ENCODE peak calls at places on chromosomes 11 and 22, in ten cellular contexts. D, W, Q, N, U, O, F, Y, B and S are unnamed samples.

GRCh38 chr11:88175004-88175706 is at the start of gene RAB38:
- DNase-seq in U (no peak), W (peak), O (peak), N (peak), Y (no peak), B (no peak), D (peak), Q (no peak), F (peak), S (peak)

GRCh38 chr11:122105009-122105828 is 10.8 kb downstream of the BLID start:
- DNase-seq in Y (no peak), B (no peak), F (peak), U (no peak), W (no peak), D (no peak), O (peak), Q (no peak), N (no peak), S (peak)

GRCh38 chr22:29302681-29303465 is 3.6 kb upstream of the GAS2L1 start:
- DNase-seq in U (no peak), D (no peak), Y (no peak), W (peak), B (no peak), F (no peak), N (peak), O (no peak), Q (no peak), S (no peak)

GRCh38 chr11:47186937-47187681 is 875 bp upstream of the PACSIN3 start:
- DNase-seq in B (peak), N (peak), D (peak), W (peak), Y (no peak), Q (no peak), F (peak), U (no peak), O (peak), S (no peak)

GRCh38 chr11:10499452-10500262 is 41.3 kb downstream of the RNF141 start:
- DNase-seq in U (peak), D (no peak), B (peak), Y (no peak), F (no peak), Q (no peak), O (no peak), W (no peak), N (no peak), S (no peak)

GRCh38 chr11:122440783-122441701 is 214.5 kb upstream of the UBASH3B start:
- DNase-seq in O (peak), Q (peak), W (peak), U (no peak), D (peak), B (peak), N (no peak), F (peak), Y (peak), S (peak)

GRCh38 chr11:84390441-84391078 is 1104.4 kb upstream of the CCDC90B start:
- DNase-seq in O (peak), U (no peak), D (no peak), Q (no peak), F (peak), Y (no peak), N (no peak), B (no peak), W (no peak), S (no peak)

GRCh38 chr22:32286290-32286840 is 31.2 kb upstream of the SLC5A4 start:
- DNase-seq in W (no peak), N (no peak), Y (no peak), D (no peak), O (no peak), Q (no peak), U (no peak), F (no peak), B (no peak), S (no peak)

GRCh38 chr22:41366323-41367014 is 15.3 kb upstream of the TEF start:
- DNase-seq in U (no peak), Q (no peak), B (no peak), N (no peak), W (no peak), Y (no peak), F (no peak), O (no peak), D (no peak), S (no peak)

GRCh38 chr11:119783466-119784400 is 54.7 kb upstream of the NECTIN1 start:
- DNase-seq in N (no peak), U (no peak), O (peak), W (no peak), F (peak), B (no peak), D (no peak), Q (no peak), Y (no peak), S (no peak)

GRCh38 chr11:27282141-27282590 is 80.8 kb downstream of the CCDC34 start:
- DNase-seq in W (peak), U (peak), Q (no peak), B (peak), F (peak), N (no peak), D (peak), Y (peak), O (peak), S (no peak)

GRCh38 chr11:115926090-115926489 is 421.9 kb upstream of the CADM1 start:
- DNase-seq in U (no peak), N (no peak), B (no peak), O (no peak), Q (no peak), W (no peak), F (no peak), D (no peak), Y (no peak), S (no peak)

GRCh38 chr22:38948181-38948940 is 9.0 kb upstream of the APOBEC3A start:
- DNase-seq in B (no peak), F (no peak), W (peak), D (no peak), Y (no peak), Q (no peak), N (no peak), U (no peak), O (no peak), S (no peak)

GRCh38 chr11:46490576-46491100 is 99.1 kb upstream of the CHRM4 start:
- DNase-seq in Y (peak), D (no peak), F (peak), W (no peak), O (peak), B (no peak), U (no peak), Q (no peak), N (no peak), S (no peak)

GRCh38 chr11:119380816-119381185 is 689 bp downstream of the USP2 start:
- DNase-seq in Q (no peak), O (no peak), D (no peak), U (no peak), W (peak), N (no peak), F (no peak), B (peak), Y (no peak), S (no peak)

GRCh38 chr22:49930596-49931412 is 12.4 kb downstream of the CRELD2 start:
- DNase-seq in N (peak), U (no peak), D (no peak), Q (peak), O (peak), W (no peak), Y (peak), B (peak), F (peak), S (peak)

GRCh38 chr11:121117753-121118152 is 16.7 kb downstream of the TECTA start:
- DNase-seq in N (no peak), B (no peak), F (peak), U (no peak), D (no peak), Y (no peak), Q (no peak), W (no peak), O (no peak), S (no peak)

GRCh38 chr11:79686703-79687419 is 246.0 kb upstream of the TENM4 start:
- DNase-seq in Q (no peak), O (no peak), W (no peak), F (peak), N (no peak), Y (no peak), D (no peak), U (no peak), B (no peak), S (no peak)

GRCh38 chr22:43753718-43754117 is 58.4 kb downstream of the EFCAB6 start:
- DNase-seq in U (no peak), Q (no peak), D (no peak), W (no peak), Y (no peak), O (no peak), N (no peak), F (no peak), B (no peak), S (no peak)

GRCh38 chr11:1221848-1222311 is 986 bp upstream of the MUC5B start:
- DNase-seq in Q (no peak), W (peak), O (no peak), Y (no peak), N (no peak), D (peak), U (no peak), B (no peak), F (no peak), S (no peak)

GRCh38 chr11:42170601-42171000 is 711.1 kb upstream of the LRRC4C start:
- DNase-seq in W (no peak), U (no peak), N (no peak), D (no peak), F (no peak), Y (no peak), B (no peak), Q (no peak), O (peak), S (no peak)

GRCh38 chr22:46132830-46133587 is 17.3 kb upstream of the PPARA start:
- DNase-seq in D (peak), Q (no peak), Y (no peak), O (no peak), U (no peak), F (no peak), W (no peak), B (no peak), N (no peak), S (no peak)

GRCh38 chr11:128157423-128158298 is 429.7 kb downstream of the ETS1 start:
- DNase-seq in Y (peak), U (no peak), N (peak), D (no peak), Q (peak), O (peak), B (peak), W (no peak), F (peak), S (peak)